ENCODE peak calls at places on chromosomes 5 and 9, in six cellular contexts. G, C, X, Z, S and L are unnamed samples.

GRCh38 chr9:97766610-97767009 is 69.5 kb upstream of the XPA start:
- DNase-seq in C (no peak), Z (no peak), S (no peak), G (no peak), X (no peak), L (no peak)

GRCh38 chr5:133527311-133527710 is 85.0 kb downstream of the FSTL4 start:
- DNase-seq in Z (no peak), S (no peak), X (no peak), G (no peak), C (no peak), L (no peak)

GRCh38 chr9:117344892-117345660 is 69.8 kb downstream of the ASTN2 start:
- DNase-seq in X (no peak), S (no peak), G (no peak), C (no peak), Z (no peak), L (no peak)

GRCh38 chr5:39176740-39177628 is 42.4 kb downstream of the FYB1 start:
- DNase-seq in C (no peak), G (no peak), Z (no peak), S (no peak), X (no peak), L (no peak)

GRCh38 chr9:114395196-114395595 is 7.4 kb upstream of the AKNA start:
- DNase-seq in C (no peak), X (no peak), Z (no peak), G (no peak), S (no peak), L (no peak)

GRCh38 chr9:86575825-86576488 is 221.7 kb upstream of the TUT7 start:
- DNase-seq in G (no peak), S (no peak), C (no peak), Z (no peak), X (no peak), L (no peak)

GRCh38 chr9:133949486-133950061 is 42.5 kb downstream of the VAV2 start:
- DNase-seq in S (no peak), Z (no peak), X (no peak), G (no peak), C (no peak), L (no peak)

GRCh38 chr5:143987751-143988560 is 176.0 kb downstream of the HMHB1 start:
- DNase-seq in X (no peak), G (no peak), C (no peak), Z (no peak), S (no peak), L (no peak)

GRCh38 chr9:96161819-96162218 is 140.2 kb downstream of the HSD17B3 start:
- DNase-seq in G (no peak), S (no peak), C (no peak), Z (no peak), X (no peak), L (no peak)

GRCh38 chr9:74358944-74359343 is 138.2 kb upstream of the RORB start:
- DNase-seq in S (no peak), Z (no peak), G (no peak), C (no peak), X (no peak), L (no peak)

GRCh38 chr9:96048954-96049831 is 173.7 kb downstream of the ERCC6L2 start:
- DNase-seq in Z (no peak), S (peak), X (no peak), C (peak), G (no peak), L (peak)

GRCh38 chr9:84385357-84386040 is 44.9 kb upstream of the SLC28A3 start:
- DNase-seq in S (no peak), Z (no peak), C (no peak), G (no peak), X (no peak), L (no peak)

GRCh38 chr5:79484731-79485130 is 29.2 kb downstream of the HOMER1 start:
- DNase-seq in G (no peak), Z (no peak), C (no peak), X (no peak), S (no peak), L (no peak)